ENCODE peak calls at places on chromosomes 4 and X, in eight cellular contexts. V, F, K, L, H, O, E and W are unnamed samples.

GRCh38 chrX:13906103-13906502 is 89.2 kb upstream of the GPM6B start:
- DNase-seq in V (no peak), F (no peak), K (no peak), L (no peak), H (peak; percentile 12), O (no peak), E (no peak), W (no peak)

GRCh38 chr4:173958445-173958844 is 325.0 kb downstream of the FBXO8 start:
- DNase-seq in V (no peak), F (peak; percentile 52), K (no peak), L (no peak), H (no peak), O (peak; percentile 59), E (no peak), W (no peak)

GRCh38 chr4:157978680-157979361 is 194.0 kb downstream of the GASK1B start:
- DNase-seq in V (peak; percentile 90), F (peak; percentile 66), K (peak; percentile 56), L (peak; percentile 60), H (peak; percentile 83), O (peak; percentile 70), E (peak; percentile 66), W (peak; percentile 49)

GRCh38 chr4:5787311-5787710 is 76.3 kb downstream of the EVC start:
- DNase-seq in V (no peak), F (no peak), K (no peak), L (no peak), H (no peak), O (no peak), E (no peak), W (no peak)

GRCh38 chr4:98794565-98795205 is 134.2 kb downstream of the EIF4E start:
- DNase-seq in V (peak; percentile 28), F (peak; percentile 70), K (no peak), L (peak; percentile 51), H (no peak), O (no peak), E (no peak), W (no peak)

GRCh38 chr4:129545599-129546278 is 449.8 kb downstream of the C4orf33 start:
- DNase-seq in V (no peak), F (no peak), K (no peak), L (peak; percentile 5), H (peak; percentile 10), O (no peak), E (no peak), W (no peak)

GRCh38 chr4:22625301-22625700 is 67.4 kb upstream of the GBA3 start:
- DNase-seq in V (peak; percentile 32), F (peak; percentile 3), K (no peak), L (peak; percentile 5), H (peak; percentile 27), O (no peak), E (no peak), W (no peak)

GRCh38 chrX:9163153-9163790 is 129.3 kb upstream of the FAM9B start:
- DNase-seq in V (no peak), F (peak; percentile 42), K (no peak), L (peak; percentile 79), H (peak; percentile 2), O (no peak), E (no peak), W (no peak)

GRCh38 chrX:31931225-31931624 is 859.4 kb upstream of the FTHL17 start:
- DNase-seq in V (no peak), F (peak; percentile 0), K (no peak), L (no peak), H (peak; percentile 6), O (no peak), E (no peak), W (no peak)

GRCh38 chrX:84441143-84441542 is 61.1 kb downstream of the HDX start:
- DNase-seq in V (no peak), F (peak; percentile 1), K (no peak), L (peak; percentile 78), H (no peak), O (no peak), E (no peak), W (no peak)

GRCh38 chr4:129264008-129264657 is 168.2 kb downstream of the C4orf33 start:
- DNase-seq in V (no peak), F (no peak), K (no peak), L (no peak), H (no peak), O (peak; percentile 70), E (no peak), W (no peak)

GRCh38 chr4:76476606-76477005 is 41.6 kb downstream of the SHROOM3 start:
- DNase-seq in V (no peak), F (no peak), K (no peak), L (no peak), H (no peak), O (no peak), E (no peak), W (no peak)

GRCh38 chr4:158998624-158999023 is 104.3 kb upstream of the RAPGEF2 start:
- DNase-seq in V (no peak), F (peak; percentile 78), K (no peak), L (peak; percentile 79), H (no peak), O (no peak), E (peak; percentile 21), W (no peak)

GRCh38 chrX:115226929-115227328 is 7.0 kb downstream of the LRCH2 start:
- DNase-seq in V (peak; percentile 63), F (peak; percentile 23), K (peak; percentile 15), L (peak; percentile 66), H (peak; percentile 69), O (peak; percentile 62), E (peak; percentile 34), W (peak; percentile 0)

GRCh38 chrX:105475801-105476200 is 255.3 kb upstream of the TEX13A start:
- DNase-seq in V (no peak), F (no peak), K (no peak), L (peak; percentile 30), H (no peak), O (no peak), E (no peak), W (no peak)

GRCh38 chr4:108821056-108821925 is 58.4 kb upstream of the ETNPPL start:
- DNase-seq in V (no peak), F (peak; percentile 76), K (no peak), L (no peak), H (no peak), O (no peak), E (no peak), W (no peak)

GRCh38 chr4:145951931-145952330 is 13.3 kb upstream of the ZNF827 start:
- DNase-seq in V (no peak), F (peak; percentile 31), K (no peak), L (no peak), H (no peak), O (no peak), E (no peak), W (no peak)

GRCh38 chr4:79869597-79870336 is 203.3 kb downstream of the ANTXR2 start:
- DNase-seq in V (no peak), F (no peak), K (no peak), L (no peak), H (no peak), O (no peak), E (no peak), W (no peak)

GRCh38 chr4:40369437-40370278 is 34.5 kb downstream of the CHRNA9 start:
- DNase-seq in V (no peak), F (no peak), K (no peak), L (no peak), H (no peak), O (no peak), E (no peak), W (no peak)

GRCh38 chr4:2799971-2800690 is 7.2 kb downstream of the SH3BP2 start:
- DNase-seq in V (no peak), F (peak; percentile 39), K (no peak), L (no peak), H (no peak), O (no peak), E (no peak), W (no peak)

GRCh38 chr4:125517831-125518230 is 203.1 kb downstream of the FAT4 start:
- DNase-seq in V (no peak), F (no peak), K (no peak), L (peak; percentile 9), H (no peak), O (no peak), E (no peak), W (no peak)

GRCh38 chr4:97457253-97457652 is 686.0 kb downstream of the STPG2 start:
- DNase-seq in V (no peak), F (no peak), K (no peak), L (peak; percentile 2), H (no peak), O (no peak), E (no peak), W (no peak)

DNA sequence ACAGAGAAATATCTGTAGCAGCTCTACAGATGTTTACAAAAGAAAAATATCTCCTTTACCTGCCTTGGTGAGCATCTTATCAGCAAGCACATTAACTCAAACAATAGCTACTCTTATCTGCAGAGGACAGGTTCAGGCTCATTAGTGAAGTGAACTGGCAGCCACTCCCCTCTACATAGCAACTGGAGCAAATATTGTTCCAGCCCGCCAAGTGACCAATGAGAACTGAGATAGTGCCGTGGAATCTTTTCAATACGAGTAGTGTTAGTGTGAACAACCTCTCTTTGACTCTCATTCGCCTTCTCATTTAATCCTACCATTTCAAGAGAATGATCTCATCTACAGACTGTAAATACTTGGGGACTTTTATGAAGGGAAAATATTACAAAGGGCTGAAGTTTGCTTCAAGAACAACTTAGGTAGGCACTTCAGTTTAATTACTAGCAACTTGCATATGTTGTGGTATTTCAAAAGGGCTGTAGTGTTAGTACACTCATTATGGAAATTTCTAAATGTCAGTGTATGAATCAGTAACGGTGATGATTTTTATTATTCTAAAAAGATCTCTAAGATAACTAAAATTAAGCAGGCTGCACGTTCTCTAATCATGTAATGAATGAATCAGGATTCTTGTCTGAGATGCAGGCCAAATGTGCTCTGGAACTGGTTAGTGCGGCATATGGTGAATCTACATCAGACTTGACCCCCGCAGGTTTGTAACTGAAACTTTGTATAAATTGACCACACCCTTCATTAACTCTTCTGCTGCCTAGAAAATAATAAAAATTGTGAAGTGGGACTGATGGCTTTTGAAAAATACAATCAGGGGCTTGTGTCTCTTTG is 72.4 kb downstream of the PALLD start:
- DNase-seq in V (no peak), F (peak; percentile 68), K (no peak), L (no peak), H (no peak), O (no peak), E (peak; percentile 95), W (no peak)
- H3K27ac ChIP-seq in V (no peak overlapping the region), F (peak overlapping the region; percentile 23), K (no peak overlapping the region), L (peak overlapping the region; percentile 11), H (no peak overlapping the region), O (no peak overlapping the region), E (peak overlapping the region; percentile 97), W (no peak overlapping the region)

GRCh38 chrX:16445166-16445752 is 204.7 kb upstream of the S100G start:
- DNase-seq in V (peak; percentile 60), F (peak; percentile 41), K (peak; percentile 41), L (peak; percentile 62), H (peak; percentile 70), O (peak; percentile 38), E (peak; percentile 22), W (peak; percentile 48)

GRCh38 chrX:16444353-16444752 is 205.6 kb upstream of the S100G start:
- DNase-seq in V (no peak), F (peak; percentile 68), K (no peak), L (peak; percentile 91), H (no peak), O (no peak), E (no peak), W (no peak)
- H2AFZ ChIP-seq in V (no peak overlapping the region), F (peak overlapping the region; percentile 29), K (no peak overlapping the region), L (peak overlapping the region; percentile 17), H (peak overlapping the region; percentile 37), O (no peak overlapping the region), E (no peak overlapping the region), W (no peak overlapping the region)

GRCh38 chrX:28589048-28589447 is 1.8 kb downstream of the IL1RAPL1 start:
- DNase-seq in V (no peak), F (no peak), K (no peak), L (no peak), H (no peak), O (no peak), E (no peak), W (no peak)
- TF ChIP-seq EZH2phosphoT487 in V (no peak), F (no peak), K (no peak), L (no peak), H (no peak), O (no peak), E (no peak), W (no peak)

GRCh38 chr4:38241541-38241940 is 281.3 kb downstream of the PTTG2 start:
- DNase-seq in V (no peak), F (peak; percentile 21), K (no peak), L (no peak), H (no peak), O (no peak), E (no peak), W (no peak)
- H3K27ac ChIP-seq in V (no peak overlapping the region), F (no peak overlapping the region), K (no peak overlapping the region), L (no peak overlapping the region), H (no peak overlapping the region), O (no peak overlapping the region), E (no peak overlapping the region), W (no peak overlapping the region)